ENCODE peak calls at places on chromosomes 3 and 15, in nine cellular contexts. E is activated CD4-positive, alpha-beta T cell treated with anti-CD3 and anti-CD28 coated beads for 48 hours; B is GM10248; Y is NCI-H524; N is PC-3; R is fibroblast of the conjunctiva; K is stimulated activated CD8-positive, alpha-beta memory T cell treated with anti-CD3 and anti-CD28 coated beads, Interleukin-7, amount 100 ng/mL, for 1 hour; W is GM23338; P is right cardiac atrium. J is an unnamed sample.

GRCh38 chr3:149454746-149455145 is 19.8 kb upstream of the TM4SF4 start:
- DNase-seq in W (no peak), Y (no peak), K (no peak), E (no peak), N (no peak), P (no peak), B (no peak), R (no peak), J (no peak)

GRCh38 chr3:124552224-124552623 is 178.0 kb upstream of the UMPS start:
- DNase-seq in P (no peak), R (no peak), B (no peak), N (peak), K (no peak), Y (no peak), E (no peak), W (no peak), J (no peak)

GRCh38 chr3:27105904-27106303 is 263.3 kb downstream of the NEK10 start:
- DNase-seq in B (no peak), R (no peak), W (peak), P (no peak), K (no peak), E (no peak), N (peak), Y (no peak), J (no peak)

GRCh38 chr15:56168394-56168793 is 75.3 kb downstream of the RFX7 start:
- DNase-seq in R (no peak), B (no peak), P (no peak), N (peak), K (no peak), E (no peak), W (no peak), Y (no peak), J (no peak)

GRCh38 chr3:163474766-163475165 is 1603.5 kb downstream of the SI start:
- DNase-seq in B (no peak), Y (no peak), P (no peak), R (no peak), E (no peak), W (no peak), K (no peak), N (no peak), J (no peak)

GRCh38 chr3:142618917-142619401 is 22.8 kb downstream of the PLS1 start:
- DNase-seq in W (no peak), R (no peak), E (no peak), P (no peak), B (no peak), Y (peak), N (peak), K (no peak), J (no peak)

GRCh38 chr3:134309987-134310700 is 59.5 kb upstream of the RYK start:
- DNase-seq in W (no peak), B (no peak), Y (no peak), R (no peak), K (no peak), E (no peak), N (peak), P (no peak), J (peak)

GRCh38 chr3:114454592-114455251 is 160.9 kb downstream of the TIGIT start:
- DNase-seq in N (no peak), K (no peak), R (no peak), B (no peak), P (peak), E (no peak), Y (peak), W (peak), J (no peak)

GRCh38 chr3:129611812-129612349 is 5.4 kb upstream of the PLXND1 start:
- DNase-seq in W (peak), P (peak), R (no peak), Y (no peak), E (no peak), N (no peak), B (no peak), K (no peak), J (peak)

GRCh38 chr3:66393486-66394260 is 107.1 kb downstream of the LRIG1 start:
- DNase-seq in K (no peak), N (no peak), B (no peak), E (peak), R (peak), W (no peak), P (no peak), Y (no peak), J (no peak)

GRCh38 chr3:39869890-39870289 is 60.5 kb downstream of the MYRIP start:
- DNase-seq in B (no peak), E (no peak), Y (no peak), R (no peak), P (no peak), K (no peak), W (peak), N (no peak), J (no peak)

GRCh38 chr3:34005886-34006285 is 207.5 kb downstream of the PDCD6IP start:
- DNase-seq in Y (no peak), R (no peak), N (peak), B (no peak), W (no peak), E (no peak), K (no peak), P (no peak), J (no peak)

GRCh38 chr3:123027292-123028232 is at the start of gene SEMA5B:
- DNase-seq in N (peak), E (peak), K (no peak), Y (peak), R (no peak), B (peak), W (peak), P (peak), J (peak)

GRCh38 chr3:38725726-38726410 is 76.4 kb upstream of the SCN5A start:
- DNase-seq in B (no peak), W (no peak), P (peak), N (no peak), E (no peak), K (no peak), Y (peak), R (no peak), J (no peak)

GRCh38 chr3:190361791-190362190 is 26.2 kb upstream of the CLDN16 start:
- DNase-seq in R (no peak), Y (no peak), W (no peak), P (peak), N (no peak), K (no peak), B (no peak), E (no peak), J (no peak)

GRCh38 chr15:67149859-67150824 is 84.7 kb downstream of the SMAD3 start:
- DNase-seq in E (peak), R (peak), W (peak), K (no peak), Y (no peak), B (peak), P (peak), N (peak), J (peak)

GRCh38 chr3:194988495-194989165 is 282.3 kb downstream of the XXYLT1 start:
- DNase-seq in N (peak), K (no peak), W (no peak), R (no peak), P (no peak), E (no peak), Y (no peak), B (no peak), J (no peak)

GRCh38 chr3:149142647-149143046 is 13.2 kb downstream of the HPS3 start:
- DNase-seq in E (no peak), W (no peak), K (no peak), R (no peak), Y (no peak), P (no peak), B (no peak), N (no peak), J (no peak)

GRCh38 chr3:171306631-171307030 is 153.6 kb downstream of the TNIK start:
- DNase-seq in N (no peak), E (no peak), R (peak), Y (no peak), W (peak), B (no peak), K (no peak), P (peak), J (peak)

GRCh38 chr15:45251888-45252287 is at the start of gene SLC28A2:
- DNase-seq in N (no peak), Y (no peak), B (no peak), P (no peak), W (peak), K (no peak), E (no peak), R (no peak), J (no peak)

GRCh38 chr15:49060710-49061483 is 14.7 kb upstream of the SECISBP2L start:
- DNase-seq in E (no peak), N (no peak), B (no peak), K (no peak), R (no peak), W (no peak), Y (no peak), P (no peak), J (no peak)

GRCh38 chr3:162632672-162633071 is 1136.1 kb downstream of the OTOL1 start:
- DNase-seq in B (no peak), N (peak), W (no peak), R (no peak), Y (no peak), K (no peak), P (no peak), E (no peak), J (no peak)

GRCh38 chr3:189172668-189173419 is 1.1 kb downstream of the TPRG1 start:
- DNase-seq in Y (no peak), W (no peak), E (no peak), B (no peak), N (peak), K (no peak), R (no peak), P (no peak), J (no peak)

GRCh38 chr15:50685191-50685975 is 1.2 kb downstream of the TRPM7 start:
- DNase-seq in Y (no peak), N (peak), P (no peak), B (no peak), E (no peak), R (no peak), K (no peak), W (peak), J (no peak)